ENCODE peak calls at places on chromosomes 16 and 17, in six cellular contexts. B is endodermal cell; A is stimulated activated CD4-positive, alpha-beta T cell treated with anti-CD3 and anti-CD28 coated beads, Interleukin-15, amount 100 ng/mL, for 48 hours; N is endothelial cell; Q is HuH-7; C is omental fat pad. S is an unnamed sample.

GRCh38 chr17:59812139-59812538 is 80.6 kb downstream of the TUBD1 start:
- DNase-seq in B (no peak), A (no peak), N (no peak), Q (no peak), C (no peak), S (no peak)

GRCh38 chr17:41140360-41141132 is at the start of gene KRTAP4-6:
- DNase-seq in B (no peak), A (no peak), N (no peak), Q (no peak), C (no peak), S (no peak)

GRCh38 chr16:83473926-83474660 is 333.7 kb upstream of the HSBP1 start:
- DNase-seq in B (no peak), A (no peak), N (no peak), Q (no peak), C (no peak), S (no peak)

GRCh38 chr17:17042851-17043667 is 802 bp downstream of the MPRIP start:
- DNase-seq in B (peak; percentile 81), A (no peak), N (peak; percentile 41), Q (no peak), C (peak; percentile 39), S (no peak)

GRCh38 chr17:4840893-4841242 is 7.7 kb downstream of the MINK1 start:
- DNase-seq in B (no peak), A (no peak), N (no peak), Q (no peak), C (no peak), S (no peak)

GRCh38 chr17:29557085-29557697 is 9.6 kb downstream of the ABHD15 start:
- DNase-seq in B (no peak), A (no peak), N (no peak), Q (no peak), C (no peak), S (no peak)

GRCh38 chr17:11178576-11178975 is 62.4 kb upstream of the SHISA6 start:
- DNase-seq in B (no peak), A (no peak), N (no peak), Q (no peak), C (no peak), S (no peak)

GRCh38 chr17:40362696-40363479 is 1.6 kb downstream of the GJD3 start:
- DNase-seq in B (peak; percentile 98), A (peak; percentile 88), N (peak; percentile 88), Q (peak; percentile 94), C (no peak), S (no peak)

GRCh38 chr17:16215965-16216316 is 607 bp upstream of the NCOR1 start:
- DNase-seq in B (no peak), A (peak; percentile 28), N (no peak), Q (no peak), C (no peak), S (no peak)

GRCh38 chr17:48499743-48500434 is 30.9 kb downstream of the HOXB1 start:
- DNase-seq in B (no peak), A (no peak), N (no peak), Q (no peak), C (no peak), S (no peak)

GRCh38 chr17:45946841-45947256 is 52.2 kb upstream of the STH start:
- DNase-seq in B (no peak), A (no peak), N (no peak), Q (no peak), C (no peak), S (no peak)

GRCh38 chr17:81502471-81503017 is 10.1 kb downstream of the ACTG1 start:
- DNase-seq in B (peak; percentile 49), A (no peak), N (no peak), Q (no peak), C (no peak), S (no peak)

GRCh38 chr17:42101513-42102292 is 3.4 kb upstream of the ZNF385C start:
- DNase-seq in B (peak; percentile 99), A (peak; percentile 65), N (peak; percentile 97), Q (peak; percentile 99), C (peak; percentile 86), S (no peak)

GRCh38 chr17:38768417-38768816 is 15.9 kb downstream of the PSMB3 start:
- DNase-seq in B (no peak), A (no peak), N (no peak), Q (no peak), C (no peak), S (no peak)

GRCh38 chr17:58052951-58053715 is 30.1 kb upstream of the DYNLL2 start:
- DNase-seq in B (no peak), A (peak; percentile 8), N (no peak), Q (no peak), C (no peak), S (no peak)

GRCh38 chr17:71084219-71084618 is 914.9 kb downstream of the KCNJ2 start:
- DNase-seq in B (peak; percentile 94), A (no peak), N (peak; percentile 70), Q (peak; percentile 42), C (no peak), S (no peak)

GRCh38 chr16:47374629-47375028 is 86.2 kb downstream of the ITFG1 start:
- DNase-seq in B (no peak), A (no peak), N (no peak), Q (no peak), C (no peak), S (no peak)

GRCh38 chr16:30760577-30761426 is 1.1 kb downstream of the CFAP119 start:
- DNase-seq in B (no peak), A (no peak), N (no peak), Q (no peak), C (no peak), S (no peak)

GRCh38 chr16:69306031-69306430 is 5.1 kb upstream of the VPS4A start:
- DNase-seq in B (no peak), A (no peak), N (no peak), Q (no peak), C (no peak), S (no peak)

GRCh38 chr17:80195141-80195540 is 25.0 kb downstream of the SGSH start:
- DNase-seq in B (no peak), A (no peak), N (no peak), Q (no peak), C (no peak), S (no peak)

GRCh38 chr17:74842599-74843351 is 16.9 kb downstream of the GRIN2C start:
- DNase-seq in B (peak; percentile 95), A (no peak), N (peak; percentile 73), Q (peak; percentile 99), C (no peak), S (no peak)

GRCh38 chr16:80739523-80739922 is 64.9 kb downstream of the CDYL2 start:
- DNase-seq in B (no peak), A (peak; percentile 24), N (no peak), Q (no peak), C (no peak), S (no peak)

GRCh38 chr17:30343741-30344140 is 9.9 kb upstream of the TMIGD1 start:
- DNase-seq in B (no peak), A (no peak), N (no peak), Q (no peak), C (no peak), S (no peak)

S was measured in GM12878.